ENCODE peak calls at places on chromosome 4, in six cellular contexts. D, Z, Y, J, B and G are unnamed samples.
A peak's percentile ranks its signal among the peaks of the same experiment; 100 is the strongest.

GRCh38 chr4:162700815-162701361 is 465.8 kb downstream of the NAF1 start:
- DNase-seq in D (no peak), Z (no peak), Y (no peak), J (no peak), B (no peak), G (no peak)

GRCh38 chr4:10413177-10413576 is 44.0 kb downstream of the ZNF518B start:
- DNase-seq in D (no peak), Z (no peak), Y (no peak), J (no peak), B (no peak), G (no peak)

GRCh38 chr4:140856692-140857091 is 100.5 kb upstream of the TBC1D9 start:
- DNase-seq in D (peak; percentile 28), Z (no peak), Y (no peak), J (no peak), B (no peak), G (peak; percentile 85)

GRCh38 chr4:7839856-7840255 is 99.8 kb downstream of the AFAP1 start:
- DNase-seq in D (no peak), Z (no peak), Y (no peak), J (no peak), B (no peak), G (no peak)

GRCh38 chr4:156512622-156513021 is 459.0 kb downstream of the PDGFC start:
- DNase-seq in D (no peak), Z (no peak), Y (no peak), J (peak; percentile 12), B (no peak), G (no peak)

GRCh38 chr4:161931089-161931488 is 232.7 kb downstream of the FSTL5 start:
- DNase-seq in D (no peak), Z (no peak), Y (no peak), J (no peak), B (no peak), G (no peak)

GRCh38 chr4:71941001-71941400 is 90.8 kb upstream of the NPFFR2 start:
- DNase-seq in D (peak; percentile 32), Z (peak; percentile 58), Y (no peak), J (peak; percentile 66), B (peak; percentile 19), G (peak; percentile 1)

GRCh38 chr4:112327950-112328349 is 30.8 kb downstream of the ALPK1 start:
- DNase-seq in D (no peak), Z (peak; percentile 37), Y (no peak), J (peak; percentile 43), B (no peak), G (peak; percentile 37)

GRCh38 chr4:155248002-155248896 is 39.8 kb downstream of the NPY2R start:
- DNase-seq in D (no peak), Z (no peak), Y (no peak), J (no peak), B (no peak), G (no peak)

GRCh38 chr4:44961001-44961755 is 234.8 kb upstream of the GNPDA2 start:
- DNase-seq in D (no peak), Z (no peak), Y (no peak), J (no peak), B (no peak), G (no peak)

GRCh38 chr4:173386751-173387150 is 12.2 kb downstream of the SCRG1 start:
- DNase-seq in D (no peak), Z (no peak), Y (no peak), J (no peak), B (no peak), G (no peak)

GRCh38 chr4:133390198-133390855 is 241.2 kb downstream of the PCDH10 start:
- DNase-seq in D (no peak), Z (no peak), Y (no peak), J (peak; percentile 3), B (no peak), G (no peak)

GRCh38 chr4:110296892-110297291 is 98.5 kb upstream of the ELOVL6 start:
- DNase-seq in D (no peak), Z (no peak), Y (no peak), J (no peak), B (no peak), G (no peak)

GRCh38 chr4:55080174-55080865 is 45.1 kb downstream of the KDR start:
- DNase-seq in D (no peak), Z (no peak), Y (no peak), J (peak; percentile 22), B (no peak), G (no peak)

GRCh38 chr4:74376888-74377483 is 12.0 kb downstream of the EREG start:
- DNase-seq in D (no peak), Z (peak; percentile 72), Y (no peak), J (peak; percentile 48), B (no peak), G (peak; percentile 62)

GRCh38 chr4:123785515-123785914 is 388.9 kb downstream of the SPRY1 start:
- DNase-seq in D (peak; percentile 27), Z (no peak), Y (no peak), J (no peak), B (no peak), G (peak; percentile 5)

GRCh38 chr4:78166582-78166981 is 109.5 kb downstream of the FRAS1 start:
- DNase-seq in D (no peak), Z (no peak), Y (no peak), J (no peak), B (no peak), G (no peak)

GRCh38 chr4:41969666-41970065 is 11.9 kb upstream of the DCAF4L1 start:
- DNase-seq in D (no peak), Z (no peak), Y (no peak), J (no peak), B (no peak), G (no peak)

GRCh38 chr4:155604718-155605601 is 61.7 kb upstream of the GUCY1A1 start:
- DNase-seq in D (peak; percentile 27), Z (no peak), Y (peak; percentile 51), J (no peak), B (no peak), G (peak; percentile 9)

GRCh38 chr4:21625447-21625846 is 323.1 kb downstream of the KCNIP4 start:
- DNase-seq in D (no peak), Z (no peak), Y (no peak), J (peak; percentile 66), B (no peak), G (no peak)

GRCh38 chr4:109648266-109648996 is 54.8 kb downstream of the CASP6 start:
- DNase-seq in D (no peak), Z (no peak), Y (no peak), J (no peak), B (no peak), G (no peak)

GRCh38 chr4:2948895-2949781 is 14.1 kb downstream of the NOP14 start:
- DNase-seq in D (peak; percentile 62), Z (no peak), Y (no peak), J (peak; percentile 51), B (no peak), G (no peak)

GRCh38 chr4:165398570-165398969 is 19.8 kb downstream of the CPE start:
- DNase-seq in D (no peak), Z (no peak), Y (no peak), J (peak; percentile 56), B (peak; percentile 32), G (peak; percentile 42)

GRCh38 chr4:155703486-155704227 is 37.0 kb downstream of the GUCY1A1 start:
- DNase-seq in D (no peak), Z (no peak), Y (no peak), J (no peak), B (no peak), G (peak; percentile 8)

GRCh38 chr4:48015678-48016077 is 803 bp downstream of the CNGA1 start:
- DNase-seq in D (peak; percentile 28), Z (no peak), Y (no peak), J (no peak), B (no peak), G (no peak)

GRCh38 chr4:113998531-113998930 is 19.1 kb upstream of the ARSJ start:
- DNase-seq in D (no peak), Z (no peak), Y (no peak), J (no peak), B (no peak), G (no peak)

GRCh38 chr4:7858498-7858897 is 81.2 kb downstream of the AFAP1 start:
- DNase-seq in D (no peak), Z (no peak), Y (no peak), J (no peak), B (no peak), G (no peak)

GRCh38 chr4:2932561-2932950 is 30.6 kb downstream of the NOP14 start:
- DNase-seq in D (peak; percentile 26), Z (no peak), Y (peak; percentile 57), J (no peak), B (no peak), G (no peak)

GRCh38 chr4:180953572-180953971 is 1289.6 kb upstream of the TENM3 start:
- DNase-seq in D (no peak), Z (no peak), Y (no peak), J (no peak), B (no peak), G (no peak)
- TF ChIP-seq CTCF in D (no peak), Z (no peak), Y (no peak), J (no peak), B (no peak), G (no peak)

GRCh38 chr4:624705-625590 is at the start of gene PDE6B:
- DNase-seq in D (no peak), Z (peak; percentile 14), Y (no peak), J (no peak), B (no peak), G (no peak)
- TF ChIP-seq CTCF in D (no peak), Z (peak; percentile 8), Y (no peak), J (no peak), B (no peak), G (no peak)

DNA sequence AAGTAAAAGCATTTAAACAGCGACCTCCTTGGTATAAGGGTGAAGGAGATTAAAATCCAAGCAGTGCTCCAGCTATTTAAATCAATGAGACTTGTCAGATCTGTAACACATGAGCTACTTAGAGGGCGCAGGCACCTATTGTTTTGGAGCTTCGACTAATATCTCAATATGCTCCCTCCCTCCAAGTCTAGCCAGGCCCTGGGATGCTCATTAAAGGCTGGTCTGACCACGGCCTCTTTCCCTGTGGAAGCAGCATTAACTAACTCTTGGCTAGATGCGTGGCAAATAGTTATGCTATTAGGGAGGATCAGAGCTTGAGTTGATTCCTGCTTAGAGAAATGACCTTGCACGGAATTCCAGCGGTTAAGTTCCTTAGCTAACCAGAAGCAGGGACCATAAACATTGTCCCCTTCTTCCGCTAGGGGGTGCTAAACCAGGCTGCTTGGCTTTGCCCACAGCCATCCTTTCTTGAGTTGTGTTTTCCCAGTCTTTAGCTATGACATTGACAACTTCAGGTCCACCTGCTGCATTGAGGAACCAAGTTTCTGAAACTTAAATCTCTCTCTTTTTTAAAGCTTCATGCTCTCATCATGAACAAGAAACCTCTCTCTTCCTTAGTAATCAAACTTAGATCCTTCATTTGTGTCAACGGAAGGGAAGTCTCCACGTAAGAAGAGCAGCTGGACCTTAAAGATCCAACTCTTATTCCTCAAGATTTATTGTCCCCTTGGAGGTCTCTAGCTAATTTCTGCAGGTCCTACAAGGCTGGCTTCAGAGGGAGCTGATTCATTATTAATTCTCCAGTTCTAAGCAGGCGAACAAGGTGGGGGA is 80.7 kb upstream of the IGFBP7 start:
- DNase-seq in D (no peak), Z (peak; percentile 52), Y (no peak), J (peak; percentile 59), B (peak; percentile 72), G (no peak)
- TF ChIP-seq CTCF in D (peak; percentile 18), Z (peak; percentile 61), Y (peak; percentile 56), J (peak; percentile 88), B (peak; percentile 78), G (no peak)

DNA sequence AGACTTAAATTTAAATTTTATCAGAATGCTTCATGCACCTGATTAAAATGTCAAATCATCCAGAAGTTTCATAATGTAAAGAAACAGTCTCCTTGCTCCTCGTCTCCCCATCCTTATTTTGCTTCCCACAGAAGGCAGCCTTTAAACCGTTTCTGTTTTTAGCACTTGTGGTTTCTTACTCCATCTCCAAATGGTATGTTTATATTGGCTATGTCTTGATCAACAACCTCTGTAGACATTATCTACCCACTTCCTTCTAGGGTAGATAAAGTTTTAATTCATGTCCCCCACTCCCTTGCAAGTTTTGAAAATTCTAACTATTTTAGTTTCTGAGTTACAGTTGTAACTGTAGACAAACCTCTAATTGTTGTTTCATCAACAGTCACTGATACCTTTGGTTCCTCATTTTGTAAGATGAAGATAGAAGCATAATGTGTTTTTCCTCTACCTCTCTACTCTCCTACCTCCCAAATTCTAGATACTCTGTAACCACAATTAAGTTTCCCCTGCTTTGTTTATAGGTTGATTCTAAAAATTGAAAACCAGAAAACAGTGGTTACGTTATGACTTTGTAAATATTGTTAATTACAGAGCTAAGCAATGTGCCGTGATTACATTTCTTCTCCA is 291.7 kb upstream of the GATB start:
- DNase-seq in D (no peak), Z (no peak), Y (no peak), J (no peak), B (no peak), G (no peak)
- TF ChIP-seq CTCF in D (no peak), Z (no peak), Y (no peak), J (no peak), B (no peak), G (no peak)